ENCODE peak calls at places on chromosomes 13 and 19, in seven cellular contexts. J is fibroblast of mammary gland, K is fibroblast of pulmonary artery, L is prostate gland, P is AG09309, A is breast epithelium, R is AG10803. X is an unnamed sample.

GRCh38 chr13:23921451-23921888 is 24.2 kb upstream of the C1QTNF9B start:
- DNase-seq in J (peak), R (peak), K (peak), A (no peak), P (peak), L (peak), X (no peak)

GRCh38 chr13:39530996-39531395 is 72.0 kb downstream of the LHFPL6 start:
- DNase-seq in R (peak), K (peak), A (no peak), P (no peak), J (peak), L (no peak), X (no peak)

GRCh38 chr19:42420055-42420544 is 7.1 kb downstream of the LIPE start:
- DNase-seq in R (peak), K (peak), A (no peak), P (no peak), J (peak), L (no peak), X (no peak)

GRCh38 chr19:39372941-39373340 is 18.0 kb downstream of the PAF1 start:
- DNase-seq in L (no peak), P (no peak), J (peak), K (peak), A (no peak), R (peak), X (no peak)

GRCh38 chr19:42051166-42052115 is 18.6 kb downstream of the GRIK5 start:
- DNase-seq in A (no peak), K (no peak), J (peak), P (no peak), L (no peak), R (no peak), X (no peak)

GRCh38 chr19:23283925-23284324 is 33.7 kb upstream of the ZNF724 start:
- DNase-seq in L (no peak), A (peak), R (peak), K (peak), P (no peak), J (peak), X (no peak)

GRCh38 chr13:36006347-36006746 is 124.8 kb downstream of the DCLK1 start:
- DNase-seq in K (no peak), A (no peak), J (peak), P (no peak), L (peak), R (no peak), X (no peak)

GRCh38 chr19:41575998-41576397 is at the start of gene CEACAM21:
- DNase-seq in K (no peak), P (no peak), R (no peak), L (no peak), J (no peak), A (no peak), X (no peak)

GRCh38 chr19:51195316-51195586 is 29.6 kb upstream of the CD33 start:
- DNase-seq in K (no peak), L (no peak), A (no peak), J (no peak), R (no peak), P (no peak), X (no peak)

GRCh38 chr13:43122706-43123268 is 99.4 kb downstream of the DNAJC15 start:
- DNase-seq in R (no peak), J (no peak), L (no peak), A (no peak), K (no peak), P (no peak), X (no peak)

GRCh38 chr19:35378356-35378755 is 7.5 kb downstream of the GPR42 start:
- DNase-seq in L (no peak), P (no peak), K (no peak), J (no peak), R (no peak), A (no peak), X (no peak)

GRCh38 chr19:48812094-48812929 is 1.5 kb upstream of the BCAT2 start:
- DNase-seq in L (peak), P (no peak), K (peak), J (peak), R (peak), A (peak), X (no peak)

GRCh38 chr19:19602136-19602712 is 16.3 kb downstream of the PBX4 start:
- DNase-seq in L (no peak), J (no peak), A (no peak), K (no peak), R (no peak), P (no peak), X (no peak)

GRCh38 chr19:8578642-8579265 is 1.5 kb upstream of the MYO1F start:
- DNase-seq in A (peak), P (no peak), J (peak), R (peak), L (peak), K (peak), X (no peak)

GRCh38 chr19:35767288-35768081 is 7.9 kb upstream of the ARHGAP33 start:
- DNase-seq in R (no peak), J (no peak), L (no peak), A (no peak), P (no peak), K (no peak), X (no peak)

GRCh38 chr13:100533588-100534041 is 55.0 kb downstream of the GGACT start:
- DNase-seq in L (no peak), K (no peak), J (no peak), A (peak), R (no peak), P (no peak), X (no peak)

GRCh38 chr19:35347171-35347929 is at the start of gene FFAR1:
- DNase-seq in R (no peak), P (no peak), L (no peak), J (no peak), A (peak), K (no peak), X (no peak)

GRCh38 chr19:41860419-41861097 is 503 bp downstream of the RPS19 start:
- DNase-seq in K (no peak), L (no peak), R (peak), P (no peak), J (peak), A (no peak), X (no peak)

GRCh38 chr13:45349438-45349837 is 8.5 kb upstream of the TPT1 start:
- DNase-seq in A (no peak), J (no peak), P (no peak), R (peak), L (no peak), K (peak), X (no peak)

GRCh38 chr19:11191273-11191755 is 6.0 kb downstream of the KANK2 start:
- DNase-seq in L (no peak), A (no peak), P (no peak), K (peak), J (peak), R (peak), X (no peak)

DNA sequence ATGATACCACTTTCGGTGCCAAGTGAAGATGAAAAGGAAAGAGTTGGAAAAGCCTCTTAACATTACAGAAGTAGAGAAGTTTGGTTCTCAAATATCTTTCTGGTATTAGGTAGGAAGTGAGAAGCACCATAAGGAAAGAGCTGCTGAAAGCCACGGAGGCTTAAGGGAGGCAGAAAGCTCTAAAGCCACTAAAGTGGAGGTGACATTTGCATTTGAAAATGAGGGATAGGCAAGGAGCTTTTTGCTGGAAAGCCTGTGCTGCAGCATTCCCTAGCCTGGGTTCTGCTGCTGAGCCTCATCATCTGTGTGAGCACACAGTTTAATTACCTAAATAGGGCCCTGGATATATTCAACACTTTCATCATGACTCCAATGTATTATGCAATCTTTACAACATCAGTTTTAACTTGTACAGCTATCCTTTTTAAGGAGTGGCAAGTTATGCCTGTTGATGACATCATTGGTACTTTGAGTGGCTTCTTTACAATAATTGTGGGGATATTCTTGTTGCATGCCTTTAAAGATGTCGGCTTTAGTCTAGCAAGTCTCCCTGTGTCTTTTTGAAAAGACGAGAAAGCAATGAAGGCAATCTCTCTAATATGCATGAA is 315.4 kb downstream of the RBM26 start:
- DNase-seq in J (no peak), R (no peak), A (no peak), K (no peak), P (no peak), L (no peak), X (no peak)
- H3K4me3 ChIP-seq in J (no peak), R (no peak), A (no peak), K (no peak), P (no peak), L (no peak), X (no peak)

GRCh38 chr13:97435297-97435682 is 1.3 kb downstream of the RAP2A start:
- DNase-seq in K (no peak), L (no peak), A (no peak), P (no peak), J (no peak), R (no peak), X (no peak)

GRCh38 chr13:97432917-97433726 is 847 bp upstream of the RAP2A start:
- DNase-seq in R (peak), A (peak), J (peak), P (peak), K (peak), L (peak), X (peak)

GRCh38 chr13:97435794-97436193 is 1.8 kb downstream of the RAP2A start:
- DNase-seq in J (peak), P (no peak), L (no peak), R (no peak), A (no peak), K (peak), X (no peak)

GRCh38 chr13:97433727-97434416 is at the start of gene RAP2A:
- DNase-seq in R (peak), P (peak), K (peak), J (peak), L (peak), A (peak), X (peak)

GRCh38 chr13:97434417-97435296 is 688 bp downstream of the RAP2A start:
- DNase-seq in P (no peak), L (peak), A (peak), R (no peak), J (peak), K (peak), X (no peak)
- TF ChIP-seq CTCF in P (no peak), L (no peak), A (no peak), R (no peak), J (no peak), K (no peak), X (no peak)

GRCh38 chr19:43847884-43848283 is 20.8 kb downstream of the ZNF283 start:
- DNase-seq in L (no peak), A (no peak), K (no peak), J (no peak), P (no peak), R (no peak), X (no peak)
- H3K4me3 ChIP-seq in L (no peak), A (no peak), K (no peak), J (no peak), P (no peak), R (no peak), X (no peak)

GRCh38 chr19:12400618-12401502 is at the start of gene ZNF799:
- DNase-seq in R (peak), P (peak), K (peak), J (peak), A (peak), L (peak), X (peak)
- TF ChIP-seq CTCF in R (no peak), P (no peak), K (no peak), J (no peak), A (no peak), L (no peak), X (no peak)

GRCh38 chr13:50377726-50378270 is 362.6 kb downstream of the KCNRG start:
- DNase-seq in P (no peak), K (no peak), L (no peak), J (no peak), A (no peak), R (no peak), X (no peak)
- H3K4me3 ChIP-seq in P (no peak), K (no peak), L (no peak), J (no peak), A (no peak), R (no peak), X (no peak)

GRCh38 chr19:12792853-12793289 is 1.6 kb downstream of the JUNB start:
- DNase-seq in K (no peak), P (no peak), L (no peak), A (no peak), R (no peak), J (no peak), X (no peak)

GRCh38 chr19:12796146-12797071 is 5.1 kb downstream of the JUNB start:
- DNase-seq in J (peak), A (no peak), K (peak), L (peak), R (peak), P (no peak), X (no peak)

GRCh38 chr19:12793290-12794195 is 2.3 kb downstream of the JUNB start:
- DNase-seq in L (peak), A (peak), K (peak), R (peak), J (peak), P (no peak), X (no peak)

GRCh38 chr19:12794936-12795335 is 3.6 kb downstream of the JUNB start:
- DNase-seq in L (no peak), R (no peak), A (no peak), J (no peak), P (no peak), K (peak), X (no peak)

GRCh38 chr19:12794196-12794921 is 3.1 kb downstream of the JUNB start:
- DNase-seq in A (no peak), L (no peak), K (peak), J (peak), R (peak), P (no peak), X (no peak)
- TF ChIP-seq CTCF in A (no peak), L (no peak), K (no peak), J (no peak), R (no peak), P (no peak), X (no peak)

X was measured in AG04449.